ENCODE peak calls at places on chromosomes 13 and 19, in seven cellular contexts. F, P, I, G, S, H and B are unnamed samples.

GRCh38 chr19:42198676-42199439 is 18.6 kb downstream of the DEDD2 start:
- DNase-seq in G (no peak), P (peak; percentile 32), I (no peak), S (no peak), H (no peak), F (peak; percentile 44), B (no peak)

GRCh38 chr19:46495789-46496099 is at the start of gene PNMA8B:
- DNase-seq in S (peak; percentile 78), F (no peak), H (peak; percentile 83), P (peak; percentile 98), I (peak; percentile 49), G (peak; percentile 89), B (no peak)

GRCh38 chr13:110125613-110126272 is 181.2 kb downstream of the COL4A1 start:
- DNase-seq in S (no peak), I (no peak), P (no peak), H (peak; percentile 59), G (no peak), F (no peak), B (no peak)

GRCh38 chr19:46221981-46222610 is 7.4 kb upstream of the IGFL1 start:
- DNase-seq in P (peak; percentile 78), F (peak; percentile 65), H (peak; percentile 71), S (no peak), G (no peak), I (peak; percentile 85), B (no peak)

GRCh38 chr13:33262069-33262487 is 23.5 kb downstream of the STARD13 start:
- DNase-seq in I (no peak), G (peak; percentile 29), S (no peak), F (no peak), H (peak; percentile 72), P (no peak), B (no peak)

GRCh38 chr13:108115739-108116138 is 99.6 kb downstream of the LIG4 start:
- DNase-seq in I (no peak), G (no peak), H (no peak), F (no peak), P (no peak), S (no peak), B (no peak)

GRCh38 chr13:32134991-32135390 is 103.4 kb downstream of the FRY start:
- DNase-seq in F (no peak), H (no peak), S (no peak), I (no peak), G (no peak), P (no peak), B (no peak)

GRCh38 chr13:23510979-23511735 is 59.1 kb upstream of the TNFRSF19 start:
- DNase-seq in F (no peak), S (no peak), I (no peak), P (peak; percentile 40), G (no peak), H (no peak), B (no peak)

GRCh38 chr19:38650911-38651584 is 3.6 kb downstream of the ACTN4 start:
- DNase-seq in F (no peak), G (no peak), I (no peak), P (no peak), S (no peak), H (peak; percentile 81), B (no peak)

GRCh38 chr19:632228-633067 is 889 bp downstream of the POLRMT start:
- DNase-seq in I (no peak), S (no peak), G (peak; percentile 90), F (no peak), H (no peak), P (peak; percentile 72), B (no peak)
- TF ChIP-seq POLR2AphosphoS5 in I (no peak), S (no peak), G (no peak), F (no peak), H (no peak), P (no peak), B (no peak)

GRCh38 chr19:28466107-28467045 is 746.6 kb downstream of the UQCRFS1 start:
- DNase-seq in I (no peak), S (no peak), H (peak; percentile 63), P (peak; percentile 78), G (no peak), F (peak; percentile 61), B (no peak)
- H3K4me1 ChIP-seq in I (peaks cover 7% of the 10 kb centered on the region), S (no peaks in the 10 kb centered on the region), H (no peaks in the 10 kb centered on the region), P (peaks cover 9% of the 10 kb centered on the region), G (no peaks in the 10 kb centered on the region), F (no peaks in the 10 kb centered on the region), B (peaks cover 10% of the 10 kb centered on the region)

GRCh38 chr19:3292958-3293529 is 68.6 kb downstream of the CELF5 start:
- DNase-seq in I (no peak), F (peak; percentile 48), G (no peak), S (no peak), H (no peak), P (no peak), B (no peak)

GRCh38 chr19:3293560-3293959 is 69.1 kb downstream of the CELF5 start:
- DNase-seq in P (no peak), S (no peak), F (no peak), G (no peak), H (no peak), I (no peak), B (no peak)

GRCh38 chr19:3291644-3292043 is 67.2 kb downstream of the CELF5 start:
- DNase-seq in P (no peak), I (no peak), S (no peak), F (no peak), H (no peak), G (no peak), B (no peak)

GRCh38 chr19:3287814-3288213 is 63.4 kb downstream of the CELF5 start:
- DNase-seq in S (no peak), I (no peak), F (no peak), H (no peak), G (no peak), P (no peak), B (no peak)

GRCh38 chr19:3289971-3290569 is 65.6 kb downstream of the CELF5 start:
- DNase-seq in F (peak; percentile 44), G (no peak), I (peak; percentile 54), H (no peak), S (no peak), P (no peak), B (no peak)
- TF ChIP-seq POLR2AphosphoS5 in F (no peak), G (no peak), I (no peak), H (no peak), S (no peak), P (no peak), B (no peak)

DNA sequence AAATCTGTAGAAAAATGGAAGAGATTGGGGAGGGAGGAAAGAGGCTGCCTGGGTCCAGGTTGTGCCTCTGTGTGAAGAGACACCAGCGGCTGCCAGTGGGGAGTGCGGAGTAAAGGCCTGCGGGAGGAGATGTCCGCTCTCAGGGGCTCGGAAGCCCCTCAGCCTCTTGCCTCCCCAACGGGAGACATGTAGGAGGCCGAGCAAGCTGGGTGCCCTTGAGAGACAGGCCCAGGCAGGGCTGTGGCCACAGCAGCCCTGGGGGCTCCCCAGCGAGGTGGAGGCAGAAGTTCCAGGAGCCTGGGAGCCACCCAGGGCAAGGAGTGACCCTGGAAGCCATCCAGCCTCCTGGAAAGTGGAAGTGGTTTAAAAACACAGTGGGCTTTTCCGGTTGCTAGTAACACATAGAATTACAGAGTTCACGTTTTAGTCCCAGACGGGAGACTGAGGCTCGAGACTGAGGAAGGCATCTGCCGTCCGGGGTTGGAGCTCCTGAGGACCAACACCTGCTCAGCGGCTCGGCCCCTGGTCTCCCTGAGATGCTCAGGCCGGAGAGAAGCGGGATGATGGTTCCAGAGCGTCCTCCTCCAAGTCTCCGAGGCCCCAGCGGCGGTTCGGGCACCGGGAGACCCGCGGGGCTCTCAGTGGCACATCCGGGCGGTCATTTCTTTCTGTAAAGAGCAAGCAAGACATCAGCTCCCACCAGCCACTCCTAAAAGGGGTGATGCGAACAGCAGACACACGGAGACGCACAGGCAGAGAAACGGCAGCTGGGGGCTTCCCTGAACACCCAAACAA is 21.9 kb upstream of the MKNK2 start:
- DNase-seq in I (no peak), S (no peak), P (no peak), H (no peak), F (no peak), G (peak; percentile 67), B (no peak)
- H3K4me1 ChIP-seq in I (no peaks in the 10 kb centered on the region), S (no peaks in the 10 kb centered on the region), P (no peaks in the 10 kb centered on the region), H (peaks cover 12% of the 10 kb centered on the region), F (peaks cover 7% of the 10 kb centered on the region), G (peaks cover 10% of the 10 kb centered on the region), B (peaks cover 12% of the 10 kb centered on the region)

GRCh38 chr13:52405369-52405766 is 604 bp downstream of the THSD1 start:
- DNase-seq in H (no peak), F (no peak), G (no peak), S (no peak), P (peak; percentile 28), I (no peak), B (no peak)

GRCh38 chr13:52411629-52412028 is 5.7 kb upstream of the THSD1 start:
- DNase-seq in F (no peak), S (no peak), G (no peak), P (no peak), H (no peak), I (no peak), B (no peak)

GRCh38 chr13:52406629-52407028 is 657 bp upstream of the THSD1 start:
- DNase-seq in G (no peak), H (no peak), P (no peak), S (no peak), I (no peak), F (no peak), B (no peak)

DNA sequence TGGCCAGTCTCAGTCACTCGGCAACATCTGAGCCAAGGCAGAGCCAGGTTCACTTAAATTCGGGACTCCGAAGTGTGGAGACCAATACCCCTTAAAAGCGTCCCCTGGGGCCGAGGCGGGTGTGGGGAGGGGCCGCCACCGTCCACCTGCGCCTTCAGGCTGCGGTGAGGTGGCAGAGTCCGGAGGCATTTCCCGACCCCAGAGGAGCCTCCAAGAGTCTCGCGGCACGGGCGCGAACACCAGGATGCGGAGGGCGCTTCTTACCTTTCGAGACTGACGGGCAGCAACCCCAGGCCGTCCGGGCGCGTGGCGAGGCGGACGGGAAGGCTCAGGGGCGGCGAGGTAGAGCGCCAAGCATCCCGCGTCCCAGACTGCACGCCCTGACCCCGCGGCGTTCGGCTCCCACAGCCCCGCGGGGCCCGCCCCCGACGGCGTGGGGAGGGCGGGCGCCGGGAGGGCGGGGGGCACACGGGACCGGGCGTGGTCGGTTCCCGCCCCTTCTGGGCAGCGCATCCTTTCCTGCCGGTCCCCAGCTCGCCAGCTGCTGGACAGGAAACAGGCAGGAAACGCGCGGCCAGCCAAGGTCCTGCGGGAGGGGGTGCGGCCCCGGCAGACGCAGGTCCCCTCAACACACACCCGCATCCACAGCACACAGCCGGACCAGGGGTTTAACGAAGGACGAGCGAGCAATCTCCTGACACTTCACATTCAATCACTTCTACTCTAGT is at the start of gene THSD1:
- DNase-seq in I (peak; percentile 39), P (peak; percentile 71), H (peak; percentile 82), F (peak; percentile 38), S (no peak), G (peak; percentile 90), B (peak; percentile 77)
- TF ChIP-seq POLR2AphosphoS5 in I (peak; percentile 41), P (no peak), H (peak; percentile 27), F (no peak), S (no peak), G (peak; percentile 84), B (no peak)

DNA sequence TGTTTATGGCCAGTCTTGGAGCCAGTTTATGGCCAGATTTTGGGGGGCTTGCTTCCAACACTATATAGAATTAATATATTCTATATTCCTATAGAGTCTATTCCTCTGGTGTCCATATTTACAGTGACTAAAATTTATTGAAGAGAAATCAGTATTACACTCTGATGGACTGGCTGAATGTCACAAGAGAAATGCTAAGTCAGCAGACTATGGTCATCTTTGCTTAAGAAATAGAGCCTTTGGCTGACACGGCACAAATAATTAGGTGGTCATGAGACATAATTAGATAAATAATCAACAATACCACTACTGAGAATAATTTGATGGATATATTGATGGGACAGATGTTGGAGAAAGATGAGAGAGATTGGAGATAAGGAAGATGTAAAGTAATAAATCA is 272.9 kb downstream of the SLITRK5 start:
- DNase-seq in P (no peak), F (no peak), H (no peak), S (no peak), G (no peak), I (no peak), B (no peak)
- H3K4me1 ChIP-seq in P (no peaks in the 10 kb centered on the region), F (no peaks in the 10 kb centered on the region), H (no peaks in the 10 kb centered on the region), S (no peaks in the 10 kb centered on the region), G (no peaks in the 10 kb centered on the region), I (no peaks in the 10 kb centered on the region), B (no peaks in the 10 kb centered on the region)

GRCh38 chr19:15936950-15937349 is 2.6 kb upstream of the CYP4F11 start:
- DNase-seq in P (no peak), F (no peak), H (no peak), G (no peak), S (no peak), I (no peak), B (no peak)
- TF ChIP-seq POLR2AphosphoS5 in P (no peak), F (no peak), H (no peak), G (no peak), S (no peak), I (no peak), B (no peak)